ENCODE peak calls at places on chromosomes 12 and 14, in five cellular contexts. One of them, this sample, is unnamed. For H3K9me3, the result is how much of the 10 kb centered on the place peaks cover.

GRCh38 chr12:126772171-126772864 is 1494.7 kb upstream of the TMEM132C start:
- DNase-seq in pancreas: peak
- DNase-seq in cardiac muscle cell: no peak
- DNase-seq in vagina: no peak
- DNase-seq in tibial artery: no peak
- DNase-seq in this sample: no peak

GRCh38 chr14:100313464-100314230 is 7.4 kb upstream of the SLC25A29 start:
- DNase-seq in cardiac muscle cell: no peak
- DNase-seq in vagina: no peak
- DNase-seq in tibial artery: no peak
- DNase-seq in pancreas: no peak
- DNase-seq in this sample: no peak

GRCh38 chr14:92848941-92849340 is 54.8 kb downstream of the GOLGA5 start:
- DNase-seq in tibial artery: no peak
- DNase-seq in vagina: no peak
- DNase-seq in pancreas: no peak
- DNase-seq in cardiac muscle cell: no peak
- DNase-seq in this sample: no peak

GRCh38 chr14:72810201-72810600 is 83.7 kb downstream of the DPF3 start:
- DNase-seq in pancreas: no peak
- DNase-seq in vagina: no peak
- DNase-seq in tibial artery: no peak
- DNase-seq in cardiac muscle cell: no peak
- DNase-seq in this sample: no peak

GRCh38 chr12:124700810-124701594 is 133.6 kb upstream of the NCOR2 start:
- DNase-seq in pancreas: no peak
- DNase-seq in vagina: no peak
- DNase-seq in tibial artery: peak
- DNase-seq in cardiac muscle cell: peak
- DNase-seq in this sample: peak

GRCh38 chr14:75274899-75275569 is 3.6 kb upstream of the FOS start:
- DNase-seq in tibial artery: peak
- DNase-seq in cardiac muscle cell: no peak
- DNase-seq in vagina: no peak
- DNase-seq in pancreas: no peak
- DNase-seq in this sample: no peak

GRCh38 chr12:119704065-119704747 is 36.3 kb downstream of the PRKAB1 start:
- DNase-seq in vagina: no peak
- DNase-seq in tibial artery: no peak
- DNase-seq in pancreas: no peak
- DNase-seq in cardiac muscle cell: no peak
- DNase-seq in this sample: no peak

GRCh38 chr12:56129210-56129691 is 1.2 kb downstream of the ESYT1 start:
- DNase-seq in pancreas: peak
- DNase-seq in vagina: no peak
- DNase-seq in cardiac muscle cell: peak
- DNase-seq in tibial artery: peak
- DNase-seq in this sample: peak

GRCh38 chr12:41697161-41697560 is 447.5 kb downstream of the GXYLT1 start:
- DNase-seq in tibial artery: no peak
- DNase-seq in pancreas: no peak
- DNase-seq in cardiac muscle cell: no peak
- DNase-seq in vagina: no peak
- DNase-seq in this sample: no peak

GRCh38 chr12:4289334-4289878 is 15.8 kb downstream of the CCND2 start:
- DNase-seq in cardiac muscle cell: no peak
- DNase-seq in pancreas: no peak
- DNase-seq in tibial artery: peak
- DNase-seq in vagina: no peak
- DNase-seq in this sample: no peak

GRCh38 chr12:53324113-53324778 is 2.8 kb upstream of the AAAS start:
- DNase-seq in pancreas: peak
- DNase-seq in tibial artery: no peak
- DNase-seq in cardiac muscle cell: no peak
- DNase-seq in vagina: no peak
- DNase-seq in this sample: peak

GRCh38 chr12:44403185-44403584 is 472.9 kb downstream of the NELL2 start:
- DNase-seq in pancreas: no peak
- DNase-seq in vagina: no peak
- DNase-seq in cardiac muscle cell: no peak
- DNase-seq in tibial artery: no peak
- DNase-seq in this sample: no peak

GRCh38 chr14:52051861-52052260 is 17.0 kb downstream of the NID2 start:
- DNase-seq in tibial artery: no peak
- DNase-seq in pancreas: no peak
- DNase-seq in vagina: no peak
- DNase-seq in cardiac muscle cell: peak
- DNase-seq in this sample: no peak

GRCh38 chr12:1851126-1851791 is 30.9 kb downstream of the LRTM2 start:
- DNase-seq in tibial artery: no peak
- DNase-seq in cardiac muscle cell: peak
- DNase-seq in pancreas: no peak
- DNase-seq in vagina: no peak
- DNase-seq in this sample: no peak

GRCh38 chr12:47396902-47397663 is 308.7 kb downstream of the RPAP3 start:
- DNase-seq in pancreas: no peak
- DNase-seq in tibial artery: no peak
- DNase-seq in cardiac muscle cell: no peak
- DNase-seq in vagina: no peak
- DNase-seq in this sample: no peak

GRCh38 chr14:25069889-25070288 is 19.9 kb upstream of the STXBP6 start:
- DNase-seq in pancreas: no peak
- DNase-seq in tibial artery: no peak
- DNase-seq in cardiac muscle cell: no peak
- DNase-seq in vagina: no peak
- DNase-seq in this sample: no peak

GRCh38 chr12:23368590-23368989 is 580.9 kb downstream of the SOX5 start:
- DNase-seq in vagina: no peak
- DNase-seq in tibial artery: no peak
- DNase-seq in cardiac muscle cell: no peak
- DNase-seq in pancreas: no peak
- DNase-seq in this sample: no peak

GRCh38 chr14:32078030-32078793 is 1.1 kb downstream of the ARHGAP5 start:
- DNase-seq in cardiac muscle cell: peak
- DNase-seq in vagina: no peak
- DNase-seq in tibial artery: peak
- DNase-seq in pancreas: peak
- DNase-seq in this sample: peak

GRCh38 chr12:66755727-66756395 is 77.0 kb upstream of the GRIP1 start:
- DNase-seq in vagina: no peak
- DNase-seq in pancreas: no peak
- DNase-seq in cardiac muscle cell: no peak
- DNase-seq in tibial artery: no peak
- DNase-seq in this sample: no peak

GRCh38 chr12:32051511-32052299 is 54.9 kb upstream of the BICD1 start:
- DNase-seq in tibial artery: no peak
- DNase-seq in vagina: no peak
- DNase-seq in pancreas: no peak
- DNase-seq in cardiac muscle cell: peak
- DNase-seq in this sample: peak

GRCh38 chr12:125193376-125193775 is 128.1 kb downstream of the AACS start:
- DNase-seq in tibial artery: no peak
- DNase-seq in pancreas: no peak
- DNase-seq in cardiac muscle cell: no peak
- DNase-seq in vagina: no peak
- DNase-seq in this sample: no peak

GRCh38 chr12:89350661-89351488 is 1.4 kb downstream of the DUSP6 start:
- DNase-seq in tibial artery: peak
- DNase-seq in pancreas: no peak
- DNase-seq in vagina: no peak
- DNase-seq in cardiac muscle cell: peak
- DNase-seq in this sample: no peak

GRCh38 chr14:62632771-62633170 is 412.5 kb downstream of the KCNH5 start:
- DNase-seq in cardiac muscle cell: no peak
- DNase-seq in tibial artery: no peak
- DNase-seq in vagina: no peak
- DNase-seq in pancreas: no peak
- DNase-seq in this sample: no peak

DNA sequence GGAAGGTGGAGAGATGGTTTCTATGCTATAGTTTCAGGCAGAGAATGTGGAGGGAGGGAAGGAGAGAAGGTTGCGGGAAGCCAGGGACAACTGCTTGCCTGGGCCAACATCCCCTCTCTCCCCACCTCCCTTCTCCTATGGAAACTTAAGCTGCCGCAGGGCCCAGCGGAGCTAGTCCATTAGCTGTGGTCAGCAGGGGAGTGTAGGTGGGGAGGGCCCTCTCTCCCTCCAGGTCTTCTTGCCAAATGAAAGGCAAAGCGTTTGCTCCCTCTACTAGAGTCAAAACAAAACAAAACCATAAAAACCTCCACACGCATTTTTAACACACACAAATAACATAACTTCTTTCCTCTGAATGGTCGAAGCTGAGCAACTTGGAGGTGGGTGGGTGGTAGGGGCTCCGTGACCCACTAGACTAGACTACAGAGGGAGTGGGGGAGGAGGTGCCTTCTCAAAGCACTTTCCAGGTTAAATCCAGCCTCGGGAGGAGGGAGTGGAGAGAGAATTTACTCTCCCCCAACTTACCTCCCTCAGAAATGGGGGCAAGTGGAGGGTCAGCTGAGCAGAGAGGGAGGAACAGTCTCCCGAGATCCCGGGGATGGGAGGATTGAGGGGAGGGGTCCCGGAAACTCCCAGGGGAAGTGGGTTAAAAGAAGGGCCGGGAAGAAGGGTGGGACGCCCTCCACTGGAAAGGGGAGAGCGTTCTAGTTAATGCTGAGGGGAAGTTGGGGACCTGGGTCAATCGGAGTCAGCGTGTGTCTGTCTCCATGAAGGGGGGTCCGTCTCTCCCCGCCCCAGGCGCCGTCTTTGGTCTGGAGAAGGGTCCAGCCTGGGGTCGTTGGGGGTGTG is 4.6 kb upstream of the CACNB3 start:
- DNase-seq in tibial artery: peak
- DNase-seq in pancreas: no peak
- DNase-seq in vagina: no peak
- DNase-seq in cardiac muscle cell: peak
- DNase-seq in this sample: peak
- TF ChIP-seq CTCF in tibial artery: no peak
- TF ChIP-seq CTCF in pancreas: no peak
- TF ChIP-seq CTCF in vagina: no peak
- TF ChIP-seq CTCF in cardiac muscle cell: no peak
- TF ChIP-seq CTCF in this sample: no peak

GRCh38 chr14:104280902-104281767 is 142.7 kb downstream of the KIF26A start:
- DNase-seq in pancreas: peak
- DNase-seq in vagina: no peak
- DNase-seq in cardiac muscle cell: no peak
- DNase-seq in tibial artery: peak
- DNase-seq in this sample: peak

GRCh38 chr14:104276435-104276834 is 138.0 kb downstream of the KIF26A start:
- DNase-seq in cardiac muscle cell: no peak
- DNase-seq in pancreas: no peak
- DNase-seq in vagina: no peak
- DNase-seq in tibial artery: no peak
- DNase-seq in this sample: no peak

GRCh38 chr14:104278214-104278534 is 139.8 kb downstream of the KIF26A start:
- DNase-seq in tibial artery: peak
- DNase-seq in vagina: no peak
- DNase-seq in cardiac muscle cell: no peak
- DNase-seq in pancreas: no peak
- DNase-seq in this sample: no peak

GRCh38 chr14:104280085-104280901 is 141.9 kb downstream of the KIF26A start:
- DNase-seq in cardiac muscle cell: no peak
- DNase-seq in pancreas: peak
- DNase-seq in tibial artery: peak
- DNase-seq in vagina: no peak
- DNase-seq in this sample: peak

DNA sequence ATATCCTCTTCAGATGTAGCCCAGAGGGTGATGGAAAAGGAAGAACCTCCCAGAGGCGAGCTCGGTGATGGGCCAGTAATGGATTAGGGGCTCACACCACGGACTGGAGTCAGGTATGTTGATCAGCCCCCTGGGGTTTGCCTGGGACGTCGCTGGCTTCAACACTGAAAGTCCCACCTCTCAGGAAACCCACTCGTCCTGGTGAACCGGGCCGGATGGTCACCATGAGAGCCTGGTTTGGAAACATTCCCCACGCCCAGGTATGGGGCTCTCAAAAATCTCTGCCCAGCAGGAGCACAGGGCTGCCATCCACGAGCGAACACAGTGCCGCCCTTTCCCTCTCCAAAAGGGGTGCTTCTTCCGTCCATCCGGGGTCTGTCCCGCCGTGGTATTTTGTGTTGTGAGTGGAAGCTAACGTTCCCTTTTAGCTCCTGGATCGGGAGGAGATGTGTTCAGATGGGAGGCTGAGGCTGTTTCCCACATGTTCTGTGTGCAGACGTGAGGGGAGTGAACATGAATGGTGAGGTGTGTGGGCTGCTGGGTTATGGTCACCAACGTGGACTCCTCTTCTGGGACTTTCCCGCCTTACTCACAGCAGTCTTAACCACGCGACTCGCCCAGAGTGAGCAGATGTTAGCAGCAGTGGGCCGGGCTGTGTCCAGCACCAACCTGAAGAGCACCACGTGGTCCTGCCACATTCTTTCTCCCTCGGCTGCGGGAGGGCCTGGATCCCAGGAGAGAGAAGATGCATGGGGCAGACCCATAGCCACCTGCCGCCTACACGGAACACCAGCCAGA is 139.2 kb downstream of the KIF26A start:
- DNase-seq in vagina: no peak
- DNase-seq in tibial artery: peak
- DNase-seq in pancreas: peak
- DNase-seq in cardiac muscle cell: no peak
- DNase-seq in this sample: no peak
- H3K9me3 ChIP-seq in vagina: under half
- H3K9me3 ChIP-seq in tibial artery: under half
- H3K9me3 ChIP-seq in pancreas: under half
- H3K9me3 ChIP-seq in cardiac muscle cell: under half
- H3K9me3 ChIP-seq in this sample: under half

DNA sequence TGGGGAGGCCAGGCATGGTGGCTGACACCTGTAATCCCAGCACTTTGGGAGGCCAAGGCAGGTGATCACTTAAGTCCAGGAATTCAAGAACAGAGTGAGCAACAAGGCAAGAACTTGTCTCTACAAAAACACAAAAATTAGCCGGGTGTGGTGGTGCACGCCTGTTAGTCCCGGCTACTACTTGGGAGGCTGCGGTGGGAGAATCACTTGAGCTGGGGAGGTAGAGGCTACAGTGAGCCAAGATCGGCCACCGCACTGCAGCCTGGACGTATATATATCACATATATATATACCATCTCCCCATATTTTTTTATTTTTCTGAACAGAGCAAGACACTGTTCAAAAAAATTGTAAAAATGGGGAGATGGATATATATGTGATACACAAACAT is 19.5 kb downstream of the CKAP4 start:
- DNase-seq in vagina: no peak
- DNase-seq in tibial artery: no peak
- DNase-seq in pancreas: no peak
- DNase-seq in cardiac muscle cell: no peak
- DNase-seq in this sample: no peak
- H3K27ac ChIP-seq in vagina: no peak
- H3K27ac ChIP-seq in tibial artery: no peak
- H3K27ac ChIP-seq in pancreas: no peak
- H3K27ac ChIP-seq in cardiac muscle cell: no peak
- H3K27ac ChIP-seq in this sample: no peak

DNA sequence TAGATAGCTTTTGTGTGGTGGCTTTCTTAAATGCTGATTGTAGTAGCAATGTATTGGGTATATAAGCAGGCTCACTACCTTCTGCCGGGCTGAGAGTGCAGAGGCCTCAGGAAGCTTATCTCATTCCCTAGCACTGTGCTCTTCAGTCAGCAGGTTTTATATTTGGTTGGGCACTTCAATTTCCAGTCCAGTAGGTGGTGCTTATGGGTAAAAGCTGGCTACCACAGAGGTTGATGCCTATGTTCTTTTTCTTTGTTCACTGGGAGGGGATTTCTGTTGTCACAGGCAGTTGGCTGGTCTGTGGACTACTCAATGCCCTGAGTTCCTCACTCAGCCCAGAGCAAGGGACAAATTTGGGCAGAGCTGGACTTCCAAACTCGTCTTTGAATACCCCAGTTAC is 43.0 kb upstream of the GLIPR1 start:
- DNase-seq in vagina: no peak
- DNase-seq in tibial artery: no peak
- DNase-seq in pancreas: no peak
- DNase-seq in cardiac muscle cell: peak
- DNase-seq in this sample: no peak
- TF ChIP-seq CTCF in vagina: no peak
- TF ChIP-seq CTCF in tibial artery: no peak
- TF ChIP-seq CTCF in pancreas: no peak
- TF ChIP-seq CTCF in cardiac muscle cell: peak
- TF ChIP-seq CTCF in this sample: no peak

This sample was measured in ovary.